ENCODE peak calls at places on chromosomes 3 and 15, in six cellular contexts. Q is stimulated activated CD4-positive, alpha-beta T cell treated with anti-CD3 and anti-CD28 coated beads, Interleukin-1b, Interleukin-23, amount 100 ng/mL, for 1 hour; F is M059J; I is activated CD4-positive, CD25-positive, alpha-beta regulatory T cell treated with anti-CD3 and anti-CD28 coated beads, Interleukin-2, amount 50 U/mL, for 16 hours; V is stimulated activated CD8-positive, alpha-beta memory T cell treated with anti-CD3 and anti-CD28 coated beads, Interleukin-4, amount 100 ng/mL, for 1 hour; P is activated B cell treated with CpG ODN at 0.5 μM for 24 hours. D is an unnamed sample.

GRCh38 chr3:147521646-147522045 is 112.5 kb downstream of the ZIC1 start:
- DNase-seq in Q (no peak), F (peak), I (no peak), V (no peak), P (no peak), D (no peak)

GRCh38 chr15:48221885-48222284 is 15.8 kb downstream of the SLC12A1 start:
- DNase-seq in Q (no peak), F (peak), I (no peak), V (no peak), P (no peak), D (no peak)

GRCh38 chr15:37824717-37825382 is 109.6 kb upstream of the TMCO5A start:
- DNase-seq in Q (no peak), F (peak), I (no peak), V (no peak), P (no peak), D (no peak)

GRCh38 chr15:74133071-74133702 is 2.8 kb downstream of the ISLR2 start:
- DNase-seq in Q (no peak), F (no peak), I (no peak), V (no peak), P (no peak), D (no peak)

GRCh38 chr15:71800835-71801745 is 9.3 kb upstream of the NR2E3 start:
- DNase-seq in Q (no peak), F (peak), I (no peak), V (no peak), P (no peak), D (peak)

GRCh38 chr3:57718118-57718517 is 25.2 kb upstream of the DENND6A start:
- DNase-seq in Q (no peak), F (no peak), I (no peak), V (no peak), P (no peak), D (no peak)

GRCh38 chr3:94928921-94929320 is 866.1 kb downstream of the NSUN3 start:
- DNase-seq in Q (no peak), F (peak), I (no peak), V (no peak), P (no peak), D (peak)

GRCh38 chr3:127630811-127631714 is 2.1 kb downstream of the PODXL2 start:
- DNase-seq in Q (no peak), F (no peak), I (no peak), V (no peak), P (no peak), D (no peak)

GRCh38 chr3:58585994-58586393 is 8.8 kb upstream of the FAM107A start:
- DNase-seq in Q (no peak), F (no peak), I (no peak), V (no peak), P (no peak), D (no peak)

GRCh38 chr15:92271179-92271578 is 122.5 kb upstream of the ST8SIA2 start:
- DNase-seq in Q (no peak), F (peak), I (no peak), V (no peak), P (no peak), D (no peak)

GRCh38 chr3:15471861-15472260 is 44.5 kb downstream of the EAF1 start:
- DNase-seq in Q (no peak), F (no peak), I (no peak), V (no peak), P (no peak), D (no peak)

GRCh38 chr15:92883643-92884458 is 16.3 kb upstream of the CHD2 start:
- DNase-seq in Q (no peak), F (peak), I (no peak), V (no peak), P (no peak), D (peak)

GRCh38 chr3:177343122-177343521 is 145.8 kb upstream of the TBL1XR1 start:
- DNase-seq in Q (no peak), F (no peak), I (no peak), V (no peak), P (no peak), D (no peak)

GRCh38 chr3:186109897-186110803 is 1.3 kb upstream of the ETV5 start:
- DNase-seq in Q (no peak), F (peak), I (no peak), V (no peak), P (peak), D (no peak)

GRCh38 chr15:90552162-90552928 is 22.6 kb downstream of the CRTC3 start:
- DNase-seq in Q (no peak), F (peak), I (no peak), V (no peak), P (no peak), D (no peak)